ENCODE peak calls at places on chromosomes 3 and 15, in six cellular contexts. P, U, D, E, G and N are unnamed samples.

GRCh38 chr3:51786247-51786646 is 7.2 kb upstream of the IQCF6 start:
- DNase-seq in D (no peak), G (no peak), P (no peak), E (no peak), U (no peak), N (no peak)

GRCh38 chr15:44719293-44719999 is 8.1 kb downstream of the B2M start:
- DNase-seq in D (no peak), G (no peak), U (peak; percentile 69), P (no peak), E (no peak), N (peak; percentile 53)

GRCh38 chr3:11476814-11477213 is 166.9 kb downstream of the VGLL4 start:
- DNase-seq in P (no peak), U (no peak), D (no peak), E (no peak), G (no peak), N (no peak)

GRCh38 chr3:42846682-42847522 is 28.8 kb downstream of the CYP8B1 start:
- DNase-seq in U (no peak), D (no peak), P (no peak), G (no peak), E (no peak), N (no peak)

GRCh38 chr3:18740631-18741583 is 315.8 kb upstream of the SATB1 start:
- DNase-seq in G (no peak), P (no peak), E (no peak), U (no peak), D (no peak), N (no peak)

GRCh38 chr15:50232791-50233190 is 32.7 kb downstream of the HDC start:
- DNase-seq in U (no peak), G (no peak), D (no peak), E (no peak), P (no peak), N (no peak)

GRCh38 chr15:50138391-50138790 is 19.4 kb upstream of the ATP8B4 start:
- DNase-seq in U (peak; percentile 34), D (no peak), E (no peak), P (no peak), G (no peak), N (no peak)

GRCh38 chr3:161349529-161350278 is 21.6 kb downstream of the SPTSSB start:
- DNase-seq in G (no peak), P (no peak), U (peak; percentile 76), D (no peak), E (no peak), N (peak; percentile 58)

GRCh38 chr3:123571264-123571972 is 13.4 kb downstream of the HACD2 start:
- DNase-seq in P (no peak), G (no peak), E (no peak), D (no peak), U (no peak), N (no peak)

GRCh38 chr3:58151637-58152036 is 59.1 kb downstream of the DNASE1L3 start:
- DNase-seq in P (no peak), G (no peak), U (no peak), D (no peak), E (no peak), N (no peak)

GRCh38 chr3:70433091-70433490 is 120.7 kb upstream of the MDFIC2 start:
- DNase-seq in U (peak; percentile 71), D (no peak), G (no peak), E (no peak), P (no peak), N (peak; percentile 14)

GRCh38 chr15:71186971-71187960 is 72.0 kb downstream of the THSD4 start:
- DNase-seq in G (no peak), D (no peak), P (no peak), U (no peak), E (no peak), N (no peak)
- H3K27ac ChIP-seq in G (no peak overlapping the region), D (no peak overlapping the region), P (no peak overlapping the region), U (no peak overlapping the region), E (no peak overlapping the region), N (no peak overlapping the region)

GRCh38 chr3:177194319-177194718 is 3.0 kb downstream of the TBL1XR1 start:
- DNase-seq in D (no peak), P (no peak), U (no peak), G (no peak), E (no peak), N (no peak)

GRCh38 chr3:177195242-177195940 is 1.9 kb downstream of the TBL1XR1 start:
- DNase-seq in U (no peak), P (no peak), G (no peak), D (no peak), E (no peak), N (no peak)

GRCh38 chr3:177195941-177196472 is 1.3 kb downstream of the TBL1XR1 start:
- DNase-seq in E (no peak), U (no peak), P (no peak), G (peak; percentile 7), D (no peak), N (no peak)

GRCh38 chr3:177191108-177191779 is 6.0 kb downstream of the TBL1XR1 start:
- DNase-seq in G (no peak), E (no peak), U (no peak), P (no peak), D (no peak), N (no peak)

GRCh38 chr3:177193706-177194268 is 3.5 kb downstream of the TBL1XR1 start:
- DNase-seq in P (no peak), U (no peak), D (no peak), E (no peak), G (no peak), N (no peak)
- H3K4me3 ChIP-seq in P (peak overlapping the region; percentile 99), U (no peak overlapping the region), D (no peak overlapping the region), E (peak overlapping the region; percentile 74), G (no peak overlapping the region), N (no peak overlapping the region)

GRCh38 chr15:83890584-83890983 is 236.7 kb downstream of the ADAMTSL3 start:
- DNase-seq in G (no peak), U (no peak), E (no peak), D (no peak), P (no peak), N (no peak)

GRCh38 chr15:83897037-83897436 is 243.1 kb downstream of the ADAMTSL3 start:
- DNase-seq in G (no peak), U (no peak), D (no peak), P (no peak), E (no peak), N (no peak)

GRCh38 chr15:83892498-83892897 is 238.6 kb downstream of the ADAMTSL3 start:
- DNase-seq in E (no peak), U (no peak), G (no peak), D (no peak), P (no peak), N (no peak)

GRCh38 chr15:83889995-83890394 is 236.1 kb downstream of the ADAMTSL3 start:
- DNase-seq in E (no peak), G (no peak), D (no peak), U (no peak), P (no peak), N (no peak)

DNA sequence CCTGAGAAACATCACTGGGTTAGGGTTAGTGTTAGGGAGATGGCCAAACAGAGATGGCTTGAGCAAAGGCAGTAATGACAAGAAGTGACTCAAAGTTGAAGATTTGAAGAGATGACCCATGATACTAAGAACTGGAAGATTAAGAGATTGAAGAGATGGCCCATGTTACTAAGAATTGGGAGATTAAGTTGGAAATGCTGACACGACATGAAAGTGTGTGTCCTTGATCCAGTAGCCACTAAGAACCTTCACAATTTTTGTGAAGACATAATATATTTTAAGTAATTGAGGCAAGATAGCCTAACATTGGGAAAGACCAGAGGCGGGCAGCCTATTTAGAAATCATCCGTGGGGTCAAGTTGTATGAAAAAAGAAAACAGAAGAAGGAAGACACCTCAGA is 239.4 kb downstream of the ADAMTSL3 start:
- DNase-seq in P (no peak), E (no peak), D (no peak), U (no peak), G (no peak), N (no peak)
- H3K27ac ChIP-seq in P (no peak overlapping the region), E (no peak overlapping the region), D (no peak overlapping the region), U (no peak overlapping the region), G (no peak overlapping the region), N (no peak overlapping the region)

GRCh38 chr3:100073555-100074307 is 40.6 kb downstream of the FILIP1L start:
- DNase-seq in U (peak; percentile 97), G (no peak), E (peak; percentile 54), P (no peak), D (peak; percentile 56), N (peak; percentile 88)
- H3K4me3 ChIP-seq in U (peak overlapping the region; percentile 15), G (no peak overlapping the region), E (no peak overlapping the region), P (peak overlapping the region; percentile 7), D (no peak overlapping the region), N (peak overlapping the region; percentile 10)

GRCh38 chr3:48553886-48554845 is 2.4 kb downstream of the PFKFB4 start:
- DNase-seq in U (no peak), G (no peak), D (no peak), E (peak; percentile 44), P (no peak), N (no peak)

GRCh38 chr3:48556796-48557626 is at the start of gene PFKFB4:
- DNase-seq in P (peak; percentile 97), D (peak; percentile 100), E (peak; percentile 100), G (peak; percentile 99), U (peak; percentile 99), N (peak; percentile 98)

GRCh38 chr3:48558446-48559134 is 2.0 kb upstream of the PFKFB4 start:
- DNase-seq in P (no peak), G (peak; percentile 38), E (no peak), D (no peak), U (no peak), N (no peak)

GRCh38 chr3:48555231-48555948 is 1.2 kb downstream of the PFKFB4 start:
- DNase-seq in G (no peak), E (no peak), P (no peak), D (no peak), U (no peak), N (no peak)

DNA sequence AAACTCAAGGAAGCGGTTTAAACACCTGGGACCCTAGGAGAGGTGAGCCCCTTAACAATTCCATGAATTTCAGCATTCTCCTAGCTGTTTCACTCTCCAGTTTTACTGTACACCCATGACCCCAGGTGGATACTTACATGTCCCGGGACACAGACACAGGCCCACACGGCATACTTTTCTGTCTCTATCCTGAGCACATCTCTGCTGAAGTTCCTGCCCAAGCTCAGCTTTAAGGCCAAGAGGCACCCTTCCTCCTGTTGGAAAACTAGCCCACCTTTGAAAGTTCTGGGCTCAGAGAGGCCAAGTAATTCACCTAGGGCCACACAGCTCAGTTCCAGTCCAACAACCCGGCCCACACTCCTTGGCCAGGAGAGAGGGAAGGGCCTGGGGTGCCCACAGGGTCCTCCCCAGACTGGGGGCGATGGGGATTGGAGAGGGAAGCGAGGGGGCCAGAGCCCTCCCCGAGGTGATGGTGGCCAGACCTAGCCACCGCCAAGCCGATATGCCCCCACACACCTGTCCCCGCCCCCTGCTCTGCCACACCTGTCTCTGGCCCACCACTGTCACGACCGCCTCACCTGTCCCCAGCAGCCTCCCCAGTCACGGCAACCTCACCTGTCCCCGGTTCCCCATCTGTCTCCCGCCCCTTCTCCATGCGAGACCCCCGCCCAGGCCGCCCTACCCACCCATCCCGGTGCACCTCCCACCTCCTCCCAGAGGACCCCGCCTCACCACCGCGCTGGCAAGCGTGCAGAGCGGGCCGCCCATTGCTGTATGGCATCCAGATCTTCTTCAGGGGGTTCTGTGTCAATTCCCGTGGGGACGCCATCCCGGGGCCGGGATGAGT is 431 bp downstream of the PFKFB4 start:
- DNase-seq in G (no peak), E (no peak), D (no peak), U (no peak), P (no peak), N (no peak)
- H3K27ac ChIP-seq in G (peak overlapping the region; percentile 69), E (no peak overlapping the region), D (peak overlapping the region; percentile 73), U (peak overlapping the region; percentile 67), P (peak overlapping the region; percentile 84), N (no peak overlapping the region)

GRCh38 chr3:48178072-48178471 is 10.1 kb downstream of the CDC25A start:
- DNase-seq in D (no peak), G (no peak), E (no peak), U (no peak), P (no peak), N (no peak)
- H3K4me3 ChIP-seq in D (no peak overlapping the region), G (no peak overlapping the region), E (no peak overlapping the region), U (no peak overlapping the region), P (no peak overlapping the region), N (no peak overlapping the region)